ENCODE peak calls at places on chromosomes 6 and 20, in six cellular contexts. M is endothelial cell of umbilical vein, J is K562, Q is HepG2, K is GM12878, D is A549. G is an unnamed sample.

GRCh38 chr6:124800222-124800621 is 162.0 kb upstream of the RNF217 start:
- DNase-seq in M (no peak), D (no peak), K (no peak), Q (no peak), J (no peak), G (no peak)

GRCh38 chr6:153167026-153167891 is 36.2 kb upstream of the RGS17 start:
- DNase-seq in M (peak), D (peak), K (no peak), Q (peak), J (no peak), G (peak)

GRCh38 chr20:8646026-8646425 is 422.9 kb upstream of the PLCB4 start:
- DNase-seq in K (no peak), J (no peak), Q (no peak), D (no peak), M (peak), G (no peak)

GRCh38 chr6:168042426-168043192 is 36.4 kb downstream of the FRMD1 start:
- DNase-seq in K (no peak), D (no peak), J (no peak), M (no peak), Q (no peak), G (no peak)

GRCh38 chr20:54266844-54267243 is 59.0 kb downstream of the PFDN4 start:
- DNase-seq in Q (no peak), M (no peak), J (no peak), D (no peak), K (no peak), G (no peak)

GRCh38 chr6:160005861-160006540 is 37.1 kb downstream of the IGF2R start:
- DNase-seq in K (no peak), J (peak), M (peak), D (no peak), Q (no peak), G (no peak)

GRCh38 chr6:100678027-100678426 is 203.1 kb downstream of the ASCC3 start:
- DNase-seq in J (no peak), D (no peak), Q (no peak), K (no peak), M (no peak), G (no peak)

GRCh38 chr6:129691709-129692108 is 18.3 kb downstream of the ARHGAP18 start:
- DNase-seq in K (no peak), Q (no peak), M (no peak), D (no peak), J (no peak), G (no peak)

GRCh38 chr20:63819224-63819917 is 11.7 kb downstream of the ZBTB46 start:
- DNase-seq in Q (peak), D (peak), J (peak), K (no peak), M (peak), G (peak)

GRCh38 chr20:50943091-50943490 is 11.9 kb upstream of the ADNP start:
- DNase-seq in K (no peak), M (no peak), J (no peak), Q (no peak), D (no peak), G (no peak)

GRCh38 chr6:25295651-25296050 is 16.5 kb downstream of the CARMIL1 start:
- DNase-seq in J (no peak), D (no peak), Q (no peak), M (no peak), K (no peak), G (no peak)

GRCh38 chr20:37414133-37414532 is 68.2 kb downstream of the SRC start:
- DNase-seq in Q (no peak), D (no peak), J (no peak), M (no peak), K (no peak), G (no peak)

GRCh38 chr6:18148304-18149025 is 6.4 kb downstream of the TPMT start:
- DNase-seq in M (no peak), D (no peak), K (no peak), Q (no peak), J (peak), G (no peak)

GRCh38 chr20:56032251-56032650 is 26.9 kb upstream of the CBLN4 start:
- DNase-seq in K (no peak), J (no peak), M (no peak), D (no peak), Q (no peak), G (peak)

GRCh38 chr6:118709859-118710350 is 58.5 kb upstream of the CEP85L start:
- DNase-seq in J (peak), Q (no peak), D (no peak), K (peak), M (no peak), G (peak)

GRCh38 chr6:16409531-16410441 is 171.4 kb downstream of the GMPR start:
- DNase-seq in Q (peak), J (peak), K (no peak), D (peak), M (peak), G (peak)

GRCh38 chr6:51513891-51514290 is 573.5 kb downstream of the PKHD1 start:
- DNase-seq in K (no peak), J (no peak), M (no peak), D (no peak), Q (no peak), G (no peak)

GRCh38 chr6:34412643-34413214 is 13.1 kb downstream of the RPS10 start:
- DNase-seq in K (no peak), M (no peak), Q (no peak), D (no peak), J (no peak), G (no peak)

GRCh38 chr6:170212051-170212756 is 78.7 kb downstream of the DLL1 start:
- DNase-seq in J (no peak), K (no peak), Q (no peak), M (no peak), D (no peak), G (no peak)

GRCh38 chr20:47527004-47527800 is 25.5 kb downstream of the NCOA3 start:
- DNase-seq in K (no peak), J (no peak), D (no peak), M (no peak), Q (no peak), G (no peak)

GRCh38 chr20:51750037-51750769 is 18.0 kb downstream of the ATP9A start:
- DNase-seq in Q (peak), K (no peak), D (peak), J (no peak), M (peak), G (peak)

DNA sequence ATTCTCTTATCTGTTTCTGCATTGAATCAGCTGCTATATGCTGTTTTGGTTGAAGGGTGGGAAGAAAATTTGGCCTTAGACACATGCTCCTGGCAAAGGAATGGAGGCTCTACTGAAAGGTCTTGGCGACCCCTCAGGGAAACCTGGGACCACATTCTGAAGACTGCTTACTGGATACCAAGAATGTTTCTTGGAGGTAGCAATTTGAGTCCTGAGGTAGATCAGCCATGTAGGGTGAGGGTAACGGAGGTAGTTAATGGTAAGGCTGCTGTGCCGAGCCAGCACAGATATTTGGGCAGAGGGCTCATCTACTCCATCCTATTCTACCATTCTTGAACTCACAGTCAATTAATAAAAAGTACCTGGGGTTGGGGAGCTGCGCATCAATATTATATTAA is 438 bp upstream of the PHF3 start:
- DNase-seq in M (no peak), D (no peak), Q (no peak), J (no peak), K (no peak), G (no peak)
- TF ChIP-seq MYC in M (no peak), D (no peak), Q (no peak), J (no peak), K (no peak), G (no peak)

DNA sequence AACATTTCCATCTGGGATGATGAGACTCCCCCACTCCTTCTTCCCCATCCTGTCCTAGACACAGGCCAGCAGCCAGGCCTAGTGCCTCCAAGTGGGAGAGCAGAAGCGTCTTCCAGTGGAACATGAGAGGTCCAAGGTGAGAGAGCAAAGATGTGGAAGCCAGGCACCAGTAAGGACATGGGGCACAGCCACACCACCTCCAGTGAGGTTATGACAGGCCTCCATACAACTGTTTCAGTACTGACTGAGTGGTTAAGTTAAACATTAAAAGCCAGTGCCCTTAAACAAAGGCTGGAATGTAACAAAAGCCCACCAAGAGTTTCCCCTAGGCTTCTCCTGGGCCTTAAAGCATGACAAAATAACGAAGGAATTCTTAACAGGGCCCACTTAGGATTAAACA is 5.3 kb downstream of the ZBTB24 start:
- DNase-seq in D (no peak), K (no peak), M (no peak), J (no peak), Q (peak), G (no peak)
- H3K4me3 ChIP-seq in D (no peak), K (peak), M (no peak), J (no peak), Q (peak), G (peak)

GRCh38 chr20:38631155-38632022 is 29.8 kb downstream of the ARHGAP40 start:
- DNase-seq in K (no peak), Q (no peak), J (no peak), D (no peak), M (no peak), G (no peak)

GRCh38 chr20:38629979-38630378 is 28.4 kb downstream of the ARHGAP40 start:
- DNase-seq in J (no peak), M (no peak), Q (no peak), D (no peak), K (no peak), G (no peak)

GRCh38 chr20:38626921-38627659 is 25.5 kb downstream of the ARHGAP40 start:
- DNase-seq in K (no peak), M (no peak), Q (no peak), J (no peak), D (no peak), G (no peak)

GRCh38 chr20:38630727-38631126 is 29.1 kb downstream of the ARHGAP40 start:
- DNase-seq in K (no peak), M (no peak), J (no peak), D (no peak), Q (no peak), G (no peak)

GRCh38 chr20:38628580-38629470 is 27.2 kb downstream of the ARHGAP40 start:
- DNase-seq in D (no peak), K (no peak), J (no peak), Q (no peak), M (no peak), G (no peak)
- TF ChIP-seq MYC in D (no peak), K (no peak), J (no peak), Q (no peak), M (no peak), G (no peak)

DNA sequence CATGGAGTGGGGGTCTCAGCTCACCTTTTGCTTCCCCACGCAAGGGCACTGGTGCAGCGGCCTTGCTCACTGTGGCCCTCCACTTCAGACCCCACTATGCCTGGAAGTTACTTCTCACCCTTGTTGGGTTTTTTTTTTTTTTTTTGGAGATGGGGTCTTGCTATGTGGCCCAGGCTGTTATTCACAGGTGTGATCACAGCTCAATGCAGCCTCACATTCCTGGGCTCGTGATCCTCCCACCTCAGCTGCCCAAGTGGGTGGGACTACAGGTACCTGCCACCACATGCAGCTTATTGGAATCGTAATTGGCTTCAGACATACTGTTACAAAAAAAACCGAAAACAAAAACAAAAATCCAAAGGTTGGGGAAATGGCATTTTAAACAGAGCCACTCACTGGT is 32.4 kb downstream of the NINL start:
- DNase-seq in J (no peak), Q (no peak), M (no peak), K (no peak), D (no peak), G (no peak)
- H3K4me3 ChIP-seq in J (no peak), Q (no peak), M (no peak), K (no peak), D (no peak), G (no peak)

DNA sequence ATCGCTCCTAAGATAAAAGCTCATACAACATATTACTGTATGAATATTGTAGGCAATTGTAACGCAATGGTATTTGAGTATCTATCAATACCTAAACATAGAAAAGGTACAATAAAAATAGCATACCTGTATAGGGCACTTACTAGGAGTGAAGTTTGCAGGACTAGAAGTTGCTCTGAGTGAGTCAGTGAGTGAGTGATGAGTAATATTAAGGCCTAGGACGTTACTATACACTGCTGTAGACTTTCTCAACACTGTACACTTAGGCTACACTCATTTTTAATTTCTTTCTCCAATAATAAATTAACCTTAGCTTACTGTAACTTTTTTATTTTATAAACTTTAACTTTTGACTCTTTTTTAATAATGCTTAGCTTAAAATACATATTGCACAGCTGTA is 546.9 kb downstream of the HACE1 start:
- DNase-seq in M (no peak), K (no peak), D (no peak), Q (no peak), J (no peak), G (no peak)
- TF ChIP-seq MYC in M (no peak), K (no peak), D (no peak), Q (no peak), J (no peak), G (no peak)

GRCh38 chr6:30882764-30883475 is 1.4 kb upstream of the DDR1 start:
- DNase-seq in M (no peak), J (peak), K (peak), Q (no peak), D (peak), G (no peak)
- H3K4me3 ChIP-seq in M (no peak), J (peak), K (peak), Q (peak), D (peak), G (no peak)

DNA sequence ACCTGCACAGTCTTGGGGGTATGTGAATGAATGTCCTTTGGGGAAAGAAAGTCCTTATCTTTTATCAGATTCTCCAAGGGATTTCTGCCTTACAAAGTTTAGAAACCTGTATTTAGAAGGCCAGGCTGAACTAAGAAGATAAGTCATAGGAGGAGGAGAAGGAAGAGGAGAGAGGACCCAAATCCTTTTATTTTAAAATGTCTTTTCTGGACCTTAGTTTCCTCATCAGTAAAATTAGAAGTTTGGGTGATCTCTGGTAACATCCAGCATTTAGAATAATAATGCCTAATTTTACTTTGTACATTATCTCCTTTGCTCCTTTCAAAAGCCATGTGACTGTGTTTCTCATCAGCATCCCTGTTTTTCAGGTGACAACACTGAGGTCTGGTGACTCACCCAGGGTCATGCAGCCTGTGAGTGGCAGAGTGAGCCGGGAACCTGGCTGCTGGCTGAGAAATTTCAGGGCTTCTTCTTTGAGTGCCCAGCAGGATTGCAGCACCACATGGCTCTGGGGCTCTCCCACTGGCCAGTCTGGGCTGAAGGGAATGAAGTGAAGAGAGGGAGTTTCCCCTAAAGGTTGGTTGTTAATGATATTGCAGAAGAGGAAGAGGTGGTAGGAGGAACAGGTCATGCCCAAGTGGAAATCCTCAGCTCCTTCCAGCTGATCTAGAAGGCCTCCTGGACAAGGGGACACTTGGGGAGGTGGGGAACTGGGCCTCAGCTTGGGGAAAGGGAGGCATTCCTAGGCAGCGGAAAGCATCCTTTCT is 34.0 kb downstream of the VEGFA start:
- DNase-seq in M (no peak), D (no peak), K (no peak), J (no peak), Q (peak), G (peak)
- TF ChIP-seq MYC in M (no peak), D (peak), K (no peak), J (no peak), Q (no peak), G (no peak)

GRCh38 chr6:169185692-169186485 is 67.8 kb downstream of the THBS2 start:
- DNase-seq in M (no peak), J (no peak), D (no peak), K (no peak), Q (no peak), G (no peak)
- H3K4me3 ChIP-seq in M (no peak), J (no peak), D (no peak), K (no peak), Q (no peak), G (no peak)